ENCODE peak calls at places on chromosomes 3 and 15, in seven cellular contexts. B, R, T, D, P, S and J are unnamed samples.

GRCh38 chr3:88203537-88204143 is 53.9 kb downstream of the C3orf38 start:
- DNase-seq in B (peak; percentile 48), R (peak; percentile 62), T (peak; percentile 44), D (peak; percentile 58), P (peak; percentile 58), S (peak; percentile 28), J (no peak)

GRCh38 chr15:100457201-100457600 is 71.5 kb downstream of the CERS3 start:
- DNase-seq in B (no peak), R (peak; percentile 9), T (no peak), D (no peak), P (peak; percentile 3), S (no peak), J (no peak)

GRCh38 chr3:46682156-46682555 is 11.3 kb downstream of the ALS2CL start:
- DNase-seq in B (no peak), R (no peak), T (no peak), D (no peak), P (no peak), S (no peak), J (no peak)

GRCh38 chr3:57557088-57557537 is 1.0 kb downstream of the PDE12 start:
- DNase-seq in B (peak; percentile 46), R (peak; percentile 41), T (no peak), D (no peak), P (peak; percentile 51), S (no peak), J (no peak)

GRCh38 chr3:10309736-10310135 is 11.2 kb downstream of the SEC13 start:
- DNase-seq in B (no peak), R (no peak), T (no peak), D (no peak), P (no peak), S (no peak), J (no peak)

GRCh38 chr3:183488343-183488742 is 59.9 kb upstream of the MCF2L2 start:
- DNase-seq in B (no peak), R (no peak), T (no peak), D (no peak), P (no peak), S (no peak), J (no peak)

GRCh38 chr3:140252812-140253656 is 318.0 kb downstream of the CLSTN2 start:
- DNase-seq in B (no peak), R (no peak), T (no peak), D (no peak), P (no peak), S (no peak), J (no peak)

GRCh38 chr15:63048986-63049665 is 6.6 kb downstream of the TPM1 start:
- DNase-seq in B (peak; percentile 36), R (peak; percentile 46), T (no peak), D (peak; percentile 53), P (peak; percentile 62), S (no peak), J (no peak)

GRCh38 chr15:87826119-87826730 is 430.3 kb downstream of the NTRK3 start:
- DNase-seq in B (no peak), R (no peak), T (no peak), D (no peak), P (no peak), S (no peak), J (no peak)

GRCh38 chr15:70627734-70628541 is 135.4 kb downstream of the UACA start:
- DNase-seq in B (no peak), R (no peak), T (no peak), D (no peak), P (peak; percentile 80), S (peak; percentile 77), J (no peak)

GRCh38 chr15:47718474-47719440 is 1.5 kb downstream of the SEMA6D start:
- DNase-seq in B (no peak), R (no peak), T (no peak), D (peak; percentile 34), P (no peak), S (no peak), J (no peak)

GRCh38 chr3:125024817-125025216 is 31.0 kb downstream of the HEG1 start:
- DNase-seq in B (no peak), R (peak; percentile 38), T (no peak), D (peak; percentile 65), P (no peak), S (no peak), J (no peak)

GRCh38 chr15:82129769-82130168 is 84.0 kb upstream of the MEX3B start:
- DNase-seq in B (no peak), R (peak; percentile 35), T (peak; percentile 48), D (no peak), P (peak; percentile 94), S (peak; percentile 83), J (peak; percentile 42)

DNA sequence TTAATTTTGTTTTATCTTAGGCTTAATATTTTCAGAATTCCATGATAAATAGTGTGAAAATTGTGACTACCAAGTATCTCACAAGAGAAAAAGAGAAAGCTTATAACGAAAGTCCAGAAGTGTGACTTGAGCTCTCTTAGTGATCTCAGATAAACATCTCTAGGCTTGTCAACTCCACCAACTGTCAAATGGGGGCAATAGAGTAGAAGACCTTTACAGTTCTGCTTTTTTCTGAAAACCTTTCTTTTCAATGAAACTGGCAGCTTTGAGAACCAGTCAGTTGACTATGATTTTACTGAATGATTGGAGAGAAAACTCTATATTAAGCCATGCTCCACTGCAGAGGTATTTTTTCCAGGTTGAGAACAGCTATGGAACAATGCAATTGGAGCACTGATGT is 119.2 kb upstream of the TP63 start:
- DNase-seq in B (peak; percentile 19), R (no peak), T (no peak), D (no peak), P (no peak), S (no peak), J (no peak)
- TF ChIP-seq CTCF in B (peak; percentile 47), R (no peak), T (no peak), D (no peak), P (no peak), S (no peak), J (no peak)

GRCh38 chr3:54374214-54374855 is 252.0 kb downstream of the CACNA2D3 start:
- DNase-seq in B (peak; percentile 30), R (peak; percentile 17), T (no peak), D (no peak), P (no peak), S (no peak), J (no peak)
- TF ChIP-seq CTCF in B (peak; percentile 51), R (peak; percentile 35), T (peak; percentile 21), D (peak; percentile 43), P (peak; percentile 40), S (no peak), J (peak; percentile 39)

GRCh38 chr3:86388848-86389247 is 602.1 kb downstream of the VGLL3 start:
- DNase-seq in B (no peak), R (no peak), T (no peak), D (no peak), P (no peak), S (no peak), J (no peak)
- TF ChIP-seq CTCF in B (no peak), R (no peak), T (no peak), D (no peak), P (no peak), S (no peak), J (no peak)

GRCh38 chr3:137947120-137947519 is 62.8 kb upstream of the CLDN18 start:
- DNase-seq in B (no peak), R (no peak), T (no peak), D (no peak), P (no peak), S (no peak), J (no peak)

GRCh38 chr3:137948400-137949072 is 61.4 kb upstream of the CLDN18 start:
- DNase-seq in B (no peak), R (no peak), T (no peak), D (no peak), P (no peak), S (no peak), J (no peak)

GRCh38 chr3:137944593-137944992 is 65.4 kb upstream of the CLDN18 start:
- DNase-seq in B (no peak), R (no peak), T (no peak), D (no peak), P (no peak), S (no peak), J (no peak)

DNA sequence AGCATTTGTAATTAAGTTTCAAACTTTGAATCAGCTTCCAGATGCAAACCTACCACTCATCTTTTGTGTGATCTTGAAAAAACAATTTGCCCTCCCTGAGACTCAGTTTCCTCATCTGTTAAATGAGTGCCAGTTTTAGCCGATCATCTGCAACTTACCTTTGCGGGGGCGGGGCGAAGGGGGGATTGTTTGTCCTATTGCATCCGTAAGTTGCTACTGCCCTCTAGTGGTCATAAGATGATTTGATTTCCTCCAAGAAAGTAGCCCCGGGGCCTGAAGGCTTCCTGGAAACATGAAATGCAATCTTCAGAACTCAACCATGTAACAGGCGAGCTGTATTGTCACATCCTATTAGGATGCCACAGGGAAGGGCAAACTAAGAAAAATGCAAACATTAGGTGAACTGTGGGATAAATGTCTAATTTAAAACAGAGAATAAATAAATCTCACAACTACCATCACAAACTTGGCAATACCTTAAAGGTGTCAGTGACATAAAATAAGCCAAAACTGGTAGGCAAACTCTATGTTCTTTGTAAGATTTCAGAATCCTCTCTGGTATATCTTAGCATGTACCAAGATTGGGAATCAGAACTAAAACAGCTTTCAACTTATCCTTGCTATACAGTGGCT is 63.5 kb upstream of the CLDN18 start:
- DNase-seq in B (peak; percentile 49), R (peak; percentile 77), T (peak; percentile 36), D (peak; percentile 25), P (peak; percentile 69), S (peak; percentile 21), J (peak; percentile 34)
- TF ChIP-seq CTCF in B (peak; percentile 66), R (peak; percentile 67), T (peak; percentile 69), D (peak; percentile 67), P (peak; percentile 71), S (peak; percentile 71), J (peak; percentile 61)